ENCODE peak calls at places on chromosomes 6 and 20, in eight cellular contexts. X is iPS DF 19.7; B is NAMALWA; S is progenitor cell of endocrine pancreas; C is iris pigment epithelial cell; D is stimulated activated CD4-positive, alpha-beta T cell treated with anti-CD3 and anti-CD28 coated beads, Interleukin-12 subunit alpha, Interleukin-12 subunit beta, amount 100 ng/mL, for 4 hours; O is HS-5; E is pancreas. Z is an unnamed sample.

GRCh38 chr20:46984391-46984790 is 89.7 kb downstream of the EYA2 start:
- DNase-seq in O (no peak), C (peak; percentile 68), D (no peak), B (no peak), S (no peak), E (no peak), X (no peak), Z (no peak)

GRCh38 chr6:113352029-113352801 is 504.9 kb upstream of the MARCKS start:
- DNase-seq in D (no peak), X (no peak), E (no peak), O (peak; percentile 90), B (no peak), S (no peak), C (peak; percentile 82), Z (no peak)

GRCh38 chr6:166736606-166737005 is 109.6 kb upstream of the RPS6KA2 start:
- DNase-seq in X (no peak), B (no peak), E (no peak), C (peak; percentile 58), D (no peak), O (peak; percentile 45), S (no peak), Z (no peak)

GRCh38 chr20:51711426-51711825 is 56.8 kb downstream of the ATP9A start:
- DNase-seq in D (no peak), B (no peak), E (no peak), S (no peak), O (no peak), X (no peak), C (no peak), Z (no peak)

GRCh38 chr20:44416082-44416715 is 59.5 kb upstream of the TTPAL start:
- DNase-seq in C (no peak), X (no peak), D (no peak), B (no peak), O (no peak), E (no peak), S (no peak), Z (no peak)

GRCh38 chr6:161319231-161319630 is 45.4 kb upstream of the AGPAT4 start:
- DNase-seq in E (no peak), X (no peak), S (no peak), C (no peak), B (no peak), O (no peak), D (no peak), Z (no peak)

GRCh38 chr6:132053523-132053922 is 102.4 kb upstream of the CCN2 start:
- DNase-seq in C (peak; percentile 85), S (no peak), D (no peak), O (no peak), X (no peak), B (no peak), E (no peak), Z (no peak)

GRCh38 chr6:69732640-69733039 is 64.2 kb downstream of the LMBRD1 start:
- DNase-seq in C (peak; percentile 12), E (no peak), D (no peak), S (no peak), B (peak; percentile 53), O (no peak), X (no peak), Z (no peak)

GRCh38 chr6:39980839-39981580 is 46.7 kb upstream of the MOCS1 start:
- DNase-seq in C (peak; percentile 58), B (peak; percentile 61), X (peak; percentile 35), E (no peak), O (peak; percentile 15), D (no peak), S (peak; percentile 12), Z (peak; percentile 41)

GRCh38 chr6:63290507-63291049 is 29.2 kb downstream of the LGSN start:
- DNase-seq in C (no peak), S (no peak), E (no peak), O (no peak), B (no peak), X (no peak), D (no peak), Z (no peak)

GRCh38 chr6:42726026-42726425 is 3.6 kb upstream of the PRPH2 start:
- DNase-seq in X (no peak), D (no peak), B (no peak), C (no peak), S (no peak), E (no peak), O (no peak), Z (no peak)

GRCh38 chr6:90080876-90081464 is 186.7 kb downstream of the GJA10 start:
- DNase-seq in C (no peak), S (no peak), O (no peak), E (no peak), D (peak; percentile 61), X (no peak), B (no peak), Z (no peak)

GRCh38 chr6:83221886-83222479 is 28.8 kb downstream of the RWDD2A start:
- DNase-seq in O (no peak), D (no peak), E (no peak), S (no peak), B (peak; percentile 64), C (peak; percentile 48), X (no peak), Z (no peak)

GRCh38 chr20:63769891-63770474 is 30.4 kb downstream of the SLC2A4RG start:
- DNase-seq in X (no peak), C (no peak), O (no peak), D (no peak), E (no peak), B (no peak), S (no peak), Z (no peak)

GRCh38 chr20:47544240-47544639 is 42.6 kb downstream of the NCOA3 start:
- DNase-seq in E (no peak), S (no peak), D (no peak), B (no peak), X (no peak), O (peak; percentile 72), C (peak; percentile 62), Z (no peak)

GRCh38 chr20:59988141-59988540 is 29.9 kb downstream of the CDH26 start:
- DNase-seq in E (peak; percentile 66), B (no peak), X (no peak), O (no peak), C (no peak), D (no peak), S (no peak), Z (no peak)

GRCh38 chr6:144702781-144703180 is 417.6 kb downstream of the UTRN start:
- DNase-seq in D (no peak), S (no peak), E (no peak), O (no peak), C (no peak), X (no peak), B (no peak), Z (no peak)

GRCh38 chr20:24753136-24753535 is 195.9 kb upstream of the CST7 start:
- DNase-seq in D (no peak), B (no peak), O (no peak), E (no peak), C (no peak), S (no peak), X (no peak), Z (no peak)

GRCh38 chr6:168545428-168545827 is 104.4 kb downstream of the SMOC2 start:
- DNase-seq in D (no peak), X (no peak), O (no peak), S (no peak), C (no peak), B (no peak), E (no peak), Z (no peak)